ENCODE peak calls at places on chromosomes 12 and 14, in five cellular contexts. G, I, B, U and K are unnamed samples.

GRCh38 chr12:25959069-25959961 is 833 bp downstream of the RASSF8 start:
- DNase-seq in G (peak), I (peak), B (peak), U (peak), K (no peak)

GRCh38 chr14:56488306-56488705 is 91.3 kb upstream of the TMEM260 start:
- DNase-seq in G (no peak), I (no peak), B (no peak), U (no peak), K (no peak)

GRCh38 chr12:27161458-27162228 is 79.3 kb upstream of the C12orf71 start:
- DNase-seq in G (no peak), I (no peak), B (no peak), U (no peak), K (no peak)

GRCh38 chr12:57149309-57149900 is 2.0 kb upstream of the LRP1-AS start:
- DNase-seq in G (no peak), I (no peak), B (no peak), U (peak), K (no peak)

GRCh38 chr12:51341259-51342007 is 5.0 kb downstream of the CELA1 start:
- DNase-seq in G (peak), I (peak), B (peak), U (peak), K (peak)

GRCh38 chr14:106039400-106039799 is 513.0 kb downstream of the TMEM121 start:
- DNase-seq in G (no peak), I (no peak), B (no peak), U (no peak), K (peak)

GRCh38 chr12:75642226-75642625 is 130.8 kb upstream of the KRR1 start:
- DNase-seq in G (no peak), I (no peak), B (no peak), U (no peak), K (no peak)

GRCh38 chr14:71383510-71383909 is 476.3 kb downstream of the PCNX1 start:
- DNase-seq in G (no peak), I (no peak), B (no peak), U (no peak), K (no peak)

GRCh38 chr12:32870716-32871115 is 25.9 kb downstream of the PKP2 start:
- DNase-seq in G (no peak), I (no peak), B (no peak), U (no peak), K (no peak)

GRCh38 chr12:95318071-95318545 is 100.5 kb downstream of the VEZT start:
- DNase-seq in G (peak), I (no peak), B (no peak), U (no peak), K (no peak)

GRCh38 chr14:37610945-37611523 is 15.6 kb downstream of the TTC6 start:
- DNase-seq in G (no peak), I (no peak), B (no peak), U (no peak), K (no peak)

GRCh38 chr12:64019654-64020053 is 175.2 kb downstream of the SRGAP1 start:
- DNase-seq in G (no peak), I (no peak), B (no peak), U (no peak), K (no peak)

GRCh38 chr12:109389146-109389545 is 41.4 kb downstream of the MYO1H start:
- DNase-seq in G (no peak), I (no peak), B (peak), U (no peak), K (no peak)

GRCh38 chr12:132286912-132287311 is 42.5 kb downstream of the GALNT9 start:
- DNase-seq in G (peak), I (no peak), B (no peak), U (no peak), K (peak)

GRCh38 chr12:90481748-90482147 is 473.2 kb downstream of the CCER1 start:
- DNase-seq in G (peak), I (no peak), B (no peak), U (no peak), K (no peak)

GRCh38 chr14:52060080-52060479 is 8.8 kb downstream of the NID2 start:
- DNase-seq in G (no peak), I (no peak), B (no peak), U (no peak), K (no peak)

GRCh38 chr12:65171870-65172269 is 2.5 kb downstream of the LEMD3 start:
- DNase-seq in G (no peak), I (no peak), B (peak), U (no peak), K (no peak)

GRCh38 chr14:58907803-58908202 is 270.0 kb downstream of the DACT1 start:
- DNase-seq in G (no peak), I (no peak), B (no peak), U (no peak), K (no peak)

GRCh38 chr12:31494455-31494854 is 96.5 kb downstream of the DENND5B start:
- DNase-seq in G (no peak), I (no peak), B (no peak), U (no peak), K (no peak)

GRCh38 chr14:54844479-54844878 is 58.1 kb downstream of the GCH1 start:
- DNase-seq in G (no peak), I (no peak), B (no peak), U (no peak), K (no peak)

GRCh38 chr12:111211910-111212757 is 156.8 kb downstream of the PHETA1 start:
- DNase-seq in G (no peak), I (no peak), B (peak), U (no peak), K (no peak)

GRCh38 chr12:124053855-124054254 is 80.8 kb downstream of the ZNF664 start:
- DNase-seq in G (no peak), I (peak), B (no peak), U (peak), K (peak)

GRCh38 chr12:45743247-45743646 is 13.7 kb downstream of the ARID2 start:
- DNase-seq in G (peak), I (no peak), B (no peak), U (no peak), K (no peak)

GRCh38 chr14:84937044-84937443 is 592.9 kb upstream of the FLRT2 start:
- DNase-seq in G (no peak), I (no peak), B (no peak), U (no peak), K (no peak)

GRCh38 chr12:65756956-65757511 is 67.2 kb upstream of the HMGA2 start:
- DNase-seq in G (no peak), I (no peak), B (no peak), U (no peak), K (no peak)